ENCODE peak calls at places on chromosomes 11 and 22, in five cellular contexts. X, H, U, M and O are unnamed samples.

GRCh38 chr22:50191041-50191740 is 5.5 kb downstream of the TRABD start:
- DNase-seq in X (no peak), H (peak; percentile 63), U (peak; percentile 57), M (no peak), O (no peak)

GRCh38 chr11:35365395-35365794 is 54.0 kb downstream of the SLC1A2 start:
- DNase-seq in X (no peak), H (no peak), U (no peak), M (no peak), O (no peak)

GRCh38 chr11:44002191-44003093 is 45.3 kb upstream of the ACCSL start:
- DNase-seq in X (no peak), H (no peak), U (no peak), M (no peak), O (no peak)

GRCh38 chr11:45079943-45080719 is 66.3 kb upstream of the PRDM11 start:
- DNase-seq in X (no peak), H (peak; percentile 44), U (peak; percentile 36), M (no peak), O (no peak)

GRCh38 chr11:3104961-3105790 is 48.0 kb upstream of the CARS1 start:
- DNase-seq in X (peak; percentile 51), H (no peak), U (no peak), M (no peak), O (peak; percentile 5)

GRCh38 chr11:119482561-119483001 is 59.6 kb upstream of the THY1 start:
- DNase-seq in X (no peak), H (no peak), U (no peak), M (no peak), O (no peak)

GRCh38 chr11:63985812-63986155 is 454 bp upstream of the OTUB1 start:
- DNase-seq in X (no peak), H (peak; percentile 72), U (peak; percentile 67), M (no peak), O (peak; percentile 53)

GRCh38 chr11:3021125-3021524 is 29.0 kb upstream of the NAP1L4 start:
- DNase-seq in X (no peak), H (no peak), U (peak; percentile 29), M (no peak), O (peak; percentile 48)

GRCh38 chr11:36228689-36229088 is 60.5 kb downstream of the COMMD9 start:
- DNase-seq in X (no peak), H (no peak), U (no peak), M (no peak), O (no peak)

GRCh38 chr11:46710821-46711269 is 8.2 kb upstream of the F2 start:
- DNase-seq in X (no peak), H (no peak), U (peak; percentile 75), M (no peak), O (no peak)

GRCh38 chr11:125842319-125842948 is 9.3 kb downstream of the PATE4 start:
- DNase-seq in X (no peak), H (no peak), U (no peak), M (no peak), O (no peak)

GRCh38 chr22:37484115-37485005 is 1.8 kb downstream of the MFNG start:
- DNase-seq in X (peak; percentile 84), H (peak; percentile 81), U (peak; percentile 82), M (no peak), O (no peak)

GRCh38 chr11:104946907-104947306 is 21.5 kb downstream of the CASP4 start:
- DNase-seq in X (no peak), H (peak; percentile 12), U (no peak), M (no peak), O (no peak)

GRCh38 chr11:131154329-131154728 is 216.1 kb upstream of the NTM start:
- DNase-seq in X (no peak), H (no peak), U (no peak), M (no peak), O (no peak)

GRCh38 chr11:69437001-69437875 is 44.2 kb upstream of the LINC01488 start:
- DNase-seq in X (no peak), H (no peak), U (no peak), M (no peak), O (peak; percentile 60)

GRCh38 chr11:123083623-123084029 is 21.7 kb upstream of the HSPA8 start:
- DNase-seq in X (peak; percentile 88), H (peak; percentile 70), U (peak; percentile 74), M (no peak), O (no peak)

GRCh38 chr22:22103078-22103593 is 120.5 kb upstream of the TOP3B start:
- DNase-seq in X (no peak), H (no peak), U (no peak), M (no peak), O (peak; percentile 69)

GRCh38 chr11:9825895-9826294 is 162.0 kb downstream of the SWAP70 start:
- DNase-seq in X (no peak), H (no peak), U (no peak), M (no peak), O (no peak)

GRCh38 chr11:28621648-28622215 is 513.5 kb downstream of the METTL15 start:
- DNase-seq in X (no peak), H (no peak), U (no peak), M (no peak), O (no peak)

GRCh38 chr11:108121274-108122155 is at the start of gene ACAT1:
- DNase-seq in X (peak; percentile 99), H (peak; percentile 95), U (peak; percentile 100), M (peak; percentile 60), O (peak; percentile 97)